ENCODE peak calls at places on chromosome 5, in four cellular contexts. Q is astrocyte of the spinal cord; B is naive thymus-derived CD4-positive, alpha-beta T cell; V is left lobe of liver. O is an unnamed sample.

GRCh38 chr5:118802335-118802734 is 186.0 kb downstream of the DTWD2 start:
- DNase-seq in B (no peak), Q (no peak), V (no peak), O (no peak)

GRCh38 chr5:60652206-60652605 is 47.8 kb downstream of the DEPDC1B start:
- DNase-seq in B (no peak), Q (peak; percentile 82), V (no peak), O (no peak)

GRCh38 chr5:91245871-91246270 is 137.2 kb downstream of the ARRDC3 start:
- DNase-seq in V (no peak), B (no peak), Q (no peak), O (no peak)

GRCh38 chr5:128258387-128258786 is 174.8 kb downstream of the SLC12A2 start:
- DNase-seq in Q (no peak), B (no peak), V (no peak), O (no peak)

GRCh38 chr5:3226171-3226570 is 369.5 kb upstream of the IRX1 start:
- DNase-seq in V (no peak), B (no peak), Q (no peak), O (no peak)

GRCh38 chr5:148374693-148375360 is 8.9 kb upstream of the FBXO38 start:
- DNase-seq in Q (peak; percentile 62), V (peak; percentile 45), B (peak; percentile 22), O (no peak)

GRCh38 chr5:80481019-80481893 is 6.6 kb upstream of the FAM151B start:
- DNase-seq in V (peak; percentile 71), Q (peak; percentile 65), B (peak; percentile 38), O (no peak)

GRCh38 chr5:59607126-59607807 is 286.3 kb downstream of the PDE4D start:
- DNase-seq in B (no peak), V (no peak), Q (peak; percentile 34), O (no peak)

GRCh38 chr5:67639311-67639710 is 442.7 kb upstream of the CD180 start:
- DNase-seq in B (no peak), V (no peak), Q (no peak), O (no peak)

GRCh38 chr5:5755888-5756287 is 333.4 kb downstream of the ICE1 start:
- DNase-seq in V (no peak), Q (no peak), B (no peak), O (no peak)

GRCh38 chr5:95963650-95964410 is 2.2 kb upstream of the ELL2 start:
- DNase-seq in V (no peak), B (no peak), Q (peak; percentile 29), O (no peak)

O was measured in osteocyte.